ENCODE peak calls at places on chromosomes 11 and 22, in four cellular contexts. C is AG04449, P is HFF-Myc, K is Caco-2. J is an unnamed sample.

GRCh38 chr11:65442952-65443351 is 20.4 kb downstream of the NEAT1 start:
- DNase-seq in C (no peak), P (no peak), K (no peak), J (no peak)

GRCh38 chr22:21937821-21938070 is 14.9 kb downstream of the PPM1F start:
- DNase-seq in C (peak), P (no peak), K (no peak), J (no peak)

GRCh38 chr22:20236052-20236717 is 31.9 kb downstream of the RTN4R start:
- DNase-seq in C (no peak), P (no peak), K (no peak), J (no peak)

GRCh38 chr11:35820614-35821013 is 123.2 kb upstream of the LDLRAD3 start:
- DNase-seq in C (no peak), P (no peak), K (no peak), J (no peak)

GRCh38 chr11:71311176-71311925 is 59.0 kb upstream of the SHANK2 start:
- DNase-seq in C (no peak), P (no peak), K (peak), J (no peak)

GRCh38 chr11:120747801-120748484 is 236.4 kb downstream of the GRIK4 start:
- DNase-seq in C (no peak), P (no peak), K (no peak), J (no peak)

GRCh38 chr22:49510718-49511117 is 317.0 kb downstream of the BRD1 start:
- DNase-seq in C (no peak), P (no peak), K (no peak), J (no peak)

GRCh38 chr22:25540128-25540790 is 24.2 kb upstream of the GRK3 start:
- DNase-seq in C (no peak), P (no peak), K (no peak), J (no peak)

GRCh38 chr11:14668733-14669301 is 25.2 kb downstream of the PDE3B start:
- DNase-seq in C (no peak), P (no peak), K (no peak), J (no peak)

GRCh38 chr11:72069787-72070251 is 10.5 kb downstream of the NUMA1 start:
- DNase-seq in C (no peak), P (peak), K (peak), J (peak)

GRCh38 chr11:2777396-2777795 is 77.6 kb upstream of the KCNQ1OT1 start:
- DNase-seq in C (no peak), P (no peak), K (peak), J (peak)

GRCh38 chr11:46006418-46007070 is 84.1 kb downstream of the LARGE2 start:
- DNase-seq in C (no peak), P (peak), K (no peak), J (no peak)

GRCh38 chr22:38218661-38219331 is 17.0 kb downstream of the MAFF start:
- DNase-seq in C (peak), P (peak), K (peak), J (peak)

GRCh38 chr22:46923394-46923793 is 160.9 kb downstream of the TBC1D22A start:
- DNase-seq in C (no peak), P (no peak), K (no peak), J (no peak)

GRCh38 chr11:117995472-117995871 is 9.3 kb downstream of the IL10RA start:
- DNase-seq in C (no peak), P (no peak), K (no peak), J (no peak)

GRCh38 chr11:119618208-119618909 is 110.6 kb downstream of the NECTIN1 start:
- DNase-seq in C (no peak), P (no peak), K (no peak), J (peak)

GRCh38 chr11:104841973-104842372 is 56.3 kb downstream of the CASP12 start:
- DNase-seq in C (no peak), P (no peak), K (no peak), J (no peak)

GRCh38 chr22:38973289-38974169 is 8.6 kb upstream of the APOBEC3B start:
- DNase-seq in C (no peak), P (no peak), K (peak), J (no peak)

GRCh38 chr11:69820441-69820840 is 1.2 kb upstream of the FGF3 start:
- DNase-seq in C (no peak), P (no peak), K (no peak), J (no peak)

GRCh38 chr11:69817265-69818236 is 1.7 kb downstream of the FGF3 start:
- DNase-seq in C (no peak), P (no peak), K (no peak), J (no peak)

GRCh38 chr11:69819541-69820070 is 390 bp upstream of the FGF3 start:
- DNase-seq in C (no peak), P (no peak), K (no peak), J (no peak)

GRCh38 chr11:69818243-69819108 is 740 bp downstream of the FGF3 start:
- DNase-seq in C (no peak), P (no peak), K (no peak), J (no peak)

GRCh38 chr11:69819109-69819490 is at the start of gene FGF3:
- DNase-seq in C (no peak), P (no peak), K (no peak), J (no peak)
- H3K4me3 ChIP-seq in C (no peak), P (no peak), K (peak), J (no peak)

DNA sequence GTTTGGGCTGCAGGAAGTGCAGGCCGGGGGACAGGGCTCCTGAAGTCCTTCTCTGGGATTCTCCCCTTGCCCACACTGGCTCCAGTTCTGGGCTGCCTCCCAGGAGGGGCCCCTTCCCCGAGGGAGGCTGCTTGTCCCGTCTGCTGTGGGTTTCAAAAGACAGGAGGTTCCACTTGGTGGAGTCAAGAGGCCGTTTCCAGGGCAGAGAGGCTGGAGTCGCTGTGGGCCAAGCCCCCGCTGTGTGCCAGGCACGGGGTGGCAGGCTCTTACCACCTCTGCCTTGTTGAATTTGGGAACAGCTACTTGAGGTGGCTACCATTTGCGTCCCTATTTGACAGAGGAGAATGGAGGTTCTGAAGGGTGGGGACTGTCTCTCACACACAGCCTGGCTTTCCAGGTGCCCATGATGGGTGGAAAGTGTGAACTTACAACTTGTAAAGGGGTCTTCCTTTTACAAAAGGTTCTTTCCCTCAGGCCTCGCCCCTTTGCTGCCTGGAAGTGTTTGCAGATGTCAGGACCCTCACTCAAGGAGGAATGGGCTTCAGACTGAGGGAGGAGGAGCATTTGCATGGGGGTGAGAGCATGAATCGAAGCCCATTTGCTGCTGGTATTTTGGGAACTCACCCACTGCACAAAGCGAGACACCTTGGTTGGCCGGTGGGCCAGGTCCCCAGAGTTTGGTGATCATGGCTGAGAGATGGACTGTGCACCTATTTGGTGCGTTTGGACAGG is 24.9 kb downstream of the MPPED1 start:
- DNase-seq in C (no peak), P (no peak), K (no peak), J (no peak)
- TF ChIP-seq CTCF in C (no peak), P (no peak), K (no peak), J (no peak)

DNA sequence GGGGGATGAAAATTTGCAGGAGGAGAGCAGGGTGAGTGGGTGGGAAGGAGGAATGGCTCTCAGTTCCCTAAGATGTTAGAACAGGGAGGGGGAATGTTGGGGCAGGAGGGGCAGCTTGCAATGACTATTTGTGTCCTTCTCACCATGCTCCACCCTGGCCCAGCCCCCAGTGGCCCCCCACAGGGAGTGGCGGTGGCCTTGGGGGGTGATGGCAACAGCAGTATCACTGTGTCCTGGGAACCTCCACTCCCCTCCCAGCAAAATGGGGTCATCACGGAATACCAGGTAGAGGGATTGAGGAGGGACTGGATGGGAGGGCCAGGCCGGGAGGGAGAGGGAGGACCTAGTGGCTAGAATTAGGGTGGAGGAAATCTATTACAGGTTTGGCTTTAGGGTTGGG is 10.2 kb downstream of the ROBO3 start:
- DNase-seq in C (no peak), P (no peak), K (peak), J (no peak)
- H3K4me3 ChIP-seq in C (peak), P (peak), K (no peak), J (no peak)

DNA sequence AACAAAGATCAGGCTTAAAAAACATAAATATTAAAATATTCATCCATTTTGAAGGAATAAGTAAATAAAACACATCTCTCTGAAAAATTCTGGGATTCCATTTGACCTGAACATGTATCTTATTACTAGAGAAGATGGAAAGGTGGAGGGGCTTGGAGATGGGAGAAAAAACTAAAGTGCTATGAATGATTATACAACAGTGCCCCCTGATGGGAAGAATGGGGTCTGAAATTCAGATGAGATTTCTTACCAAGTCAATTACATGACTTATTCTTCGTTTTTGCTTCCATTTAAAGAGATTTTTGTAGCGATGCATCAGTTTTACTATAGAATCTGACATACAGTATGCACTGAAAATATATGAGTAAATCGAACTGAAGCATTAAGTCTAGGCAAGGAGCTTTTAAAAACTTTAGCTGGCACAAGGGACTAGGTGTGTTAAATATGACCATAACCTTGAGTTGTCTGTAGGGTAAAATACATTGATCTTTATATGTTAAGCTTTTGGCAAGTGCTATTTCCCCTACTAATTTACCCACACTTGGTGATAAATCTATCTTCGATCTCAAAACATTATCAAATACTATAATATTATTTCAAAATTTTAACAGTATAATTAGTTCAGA is 718.8 kb downstream of the CNTN5 start:
- DNase-seq in C (no peak), P (no peak), K (no peak), J (no peak)
- TF ChIP-seq CTCF in C (peak), P (no peak), K (peak), J (peak)

GRCh38 chr22:45210577-45211431 is 29.9 kb downstream of the KIAA0930 start:
- DNase-seq in C (peak), P (peak), K (no peak), J (no peak)

GRCh38 chr22:45211435-45211834 is 29.3 kb downstream of the KIAA0930 start:
- DNase-seq in C (no peak), P (no peak), K (no peak), J (no peak)

GRCh38 chr22:45212992-45213751 is 27.5 kb downstream of the KIAA0930 start:
- DNase-seq in C (no peak), P (no peak), K (no peak), J (no peak)

GRCh38 chr22:45211848-45212247 is 28.8 kb downstream of the KIAA0930 start:
- DNase-seq in C (no peak), P (no peak), K (no peak), J (no peak)

DNA sequence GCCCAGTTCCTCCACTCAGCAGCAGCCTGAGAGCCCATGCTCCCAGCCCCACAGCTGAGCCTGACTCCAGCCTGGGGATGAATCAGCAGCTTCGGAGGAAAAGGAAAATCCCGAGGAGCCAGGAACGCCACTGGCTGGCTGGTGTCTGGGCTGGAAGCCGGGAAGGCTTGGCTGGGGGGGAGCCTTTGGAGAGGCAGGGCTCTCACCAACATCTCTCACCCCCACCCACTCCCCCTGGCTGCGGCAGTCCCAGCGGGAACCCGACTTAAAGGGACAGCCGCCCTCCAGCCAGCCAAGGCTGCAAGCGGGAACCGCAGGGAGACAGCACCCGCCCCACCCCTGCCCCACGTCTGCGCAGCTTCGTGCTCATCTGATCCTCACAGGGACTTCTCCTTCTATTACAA is 28.4 kb downstream of the KIAA0930 start:
- DNase-seq in C (peak), P (peak), K (no peak), J (peak)
- H3K4me3 ChIP-seq in C (peak), P (peak), K (no peak), J (peak)

GRCh38 chr11:93017821-93018690 is 48.6 kb downstream of the MTNR1B start:
- DNase-seq in C (no peak), P (no peak), K (no peak), J (no peak)
- TF ChIP-seq CTCF in C (no peak), P (peak), K (no peak), J (no peak)

DNA sequence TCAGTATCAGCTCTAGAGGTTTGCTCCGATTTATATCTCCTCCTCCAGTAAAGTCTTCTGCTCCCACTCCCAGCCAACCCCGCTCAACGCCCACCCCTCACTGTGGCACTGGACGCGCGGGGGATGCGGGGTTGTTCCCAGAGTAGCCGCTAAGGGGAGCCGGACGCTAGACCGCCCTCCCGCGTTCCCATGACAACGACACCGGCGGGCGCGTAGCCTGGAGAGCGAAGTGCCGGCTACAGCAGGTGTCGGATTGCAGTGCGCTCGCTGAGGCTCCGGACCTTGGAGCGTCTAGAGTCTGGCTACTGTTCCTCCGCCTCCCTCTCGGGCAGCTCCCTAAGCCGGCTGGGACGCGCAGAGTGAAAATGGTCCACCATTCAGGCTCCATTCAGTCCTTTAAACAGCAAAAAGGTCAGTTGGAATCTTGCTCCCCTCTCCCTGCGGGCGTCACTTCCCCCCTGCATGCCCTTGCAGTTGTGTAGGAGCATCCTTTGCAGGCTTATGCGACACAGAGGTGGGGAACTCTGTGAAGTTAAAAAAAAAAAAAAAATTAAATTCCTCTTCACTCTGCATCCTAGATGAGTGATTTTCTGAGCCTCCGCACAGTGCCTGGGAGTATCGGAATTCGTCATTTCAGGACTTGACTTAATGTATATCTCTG is at the start of gene ANO3:
- DNase-seq in C (peak), P (peak), K (peak), J (peak)
- H3K4me3 ChIP-seq in C (peak), P (no peak), K (no peak), J (no peak)

GRCh38 chr11:10181811-10182210 is 112.2 kb downstream of the SBF2 start:
- DNase-seq in C (no peak), P (peak), K (no peak), J (no peak)
- TF ChIP-seq CTCF in C (no peak), P (peak), K (peak), J (no peak)